ENCODE peak calls at places on chromosomes 6 and 20, in five cellular contexts. One of them, this sample, is unnamed.

GRCh38 chr20:36435799-36436541 is 105.3 kb upstream of the MYL9 start:
- DNase-seq in GM12891: peak
- DNase-seq in HepG2: peak
- DNase-seq in GM12878: no peak
- DNase-seq in H1: peak
- DNase-seq in this sample: peak

GRCh38 chr6:5636210-5637030 is 370.3 kb downstream of the NRN1 start:
- DNase-seq in GM12891: no peak
- DNase-seq in HepG2: no peak
- DNase-seq in GM12878: no peak
- DNase-seq in H1: peak
- DNase-seq in this sample: no peak

GRCh38 chr20:51661609-51662178 is 106.5 kb downstream of the ATP9A start:
- DNase-seq in GM12891: no peak
- DNase-seq in HepG2: peak
- DNase-seq in GM12878: no peak
- DNase-seq in H1: no peak
- DNase-seq in this sample: no peak

GRCh38 chr20:45921618-45922189 is 9.7 kb upstream of the PLTP start:
- DNase-seq in GM12891: no peak
- DNase-seq in HepG2: no peak
- DNase-seq in GM12878: no peak
- DNase-seq in H1: no peak
- DNase-seq in this sample: no peak

GRCh38 chr6:75368151-75368779 is 83.7 kb upstream of the TMEM30A start:
- DNase-seq in GM12891: no peak
- DNase-seq in HepG2: peak
- DNase-seq in GM12878: no peak
- DNase-seq in H1: peak
- DNase-seq in this sample: no peak

GRCh38 chr6:11172501-11173337 is 59.7 kb downstream of the NEDD9 start:
- DNase-seq in GM12891: peak
- DNase-seq in HepG2: peak
- DNase-seq in GM12878: no peak
- DNase-seq in H1: peak
- DNase-seq in this sample: no peak

GRCh38 chr20:31695849-31696804 is 26.5 kb downstream of the BCL2L1 start:
- DNase-seq in GM12891: no peak
- DNase-seq in HepG2: peak
- DNase-seq in GM12878: no peak
- DNase-seq in H1: no peak
- DNase-seq in this sample: no peak

GRCh38 chr20:50731930-50732690 is 730 bp downstream of the PARD6B start:
- DNase-seq in GM12891: no peak
- DNase-seq in HepG2: peak
- DNase-seq in GM12878: no peak
- DNase-seq in H1: no peak
- DNase-seq in this sample: no peak

GRCh38 chr6:104161960-104162669 is 697.6 kb downstream of the HACE1 start:
- DNase-seq in GM12891: no peak
- DNase-seq in HepG2: no peak
- DNase-seq in GM12878: no peak
- DNase-seq in H1: no peak
- DNase-seq in this sample: no peak

GRCh38 chr20:21394120-21394519 is 3.2 kb downstream of the NKX2-4 start:
- DNase-seq in GM12891: no peak
- DNase-seq in HepG2: no peak
- DNase-seq in GM12878: no peak
- DNase-seq in H1: no peak
- DNase-seq in this sample: no peak

GRCh38 chr6:105364243-105364642 is 38.6 kb downstream of the PREP start:
- DNase-seq in GM12891: no peak
- DNase-seq in HepG2: no peak
- DNase-seq in GM12878: no peak
- DNase-seq in H1: no peak
- DNase-seq in this sample: no peak

GRCh38 chr6:144595266-144595665 is 310.1 kb downstream of the UTRN start:
- DNase-seq in GM12891: no peak
- DNase-seq in HepG2: no peak
- DNase-seq in GM12878: no peak
- DNase-seq in H1: no peak
- DNase-seq in this sample: no peak

GRCh38 chr6:27121640-27122039 is 125.9 kb upstream of the PRSS16 start:
- DNase-seq in GM12891: no peak
- DNase-seq in HepG2: no peak
- DNase-seq in GM12878: no peak
- DNase-seq in H1: no peak
- DNase-seq in this sample: no peak

GRCh38 chr6:157513619-157514485 is 132.9 kb downstream of the ZDHHC14 start:
- DNase-seq in GM12891: no peak
- DNase-seq in HepG2: no peak
- DNase-seq in GM12878: no peak
- DNase-seq in H1: no peak
- DNase-seq in this sample: no peak

GRCh38 chr6:111781055-111781708 is 92.1 kb downstream of the FYN start:
- DNase-seq in GM12891: no peak
- DNase-seq in HepG2: no peak
- DNase-seq in GM12878: no peak
- DNase-seq in H1: no peak
- DNase-seq in this sample: no peak

GRCh38 chr6:90533615-90534336 is 53.1 kb downstream of the MAP3K7 start:
- DNase-seq in GM12891: no peak
- DNase-seq in HepG2: no peak
- DNase-seq in GM12878: no peak
- DNase-seq in H1: no peak
- DNase-seq in this sample: no peak

GRCh38 chr20:47754301-47754700 is 31.0 kb downstream of the SULF2 start:
- DNase-seq in GM12891: no peak
- DNase-seq in HepG2: no peak
- DNase-seq in GM12878: no peak
- DNase-seq in H1: no peak
- DNase-seq in this sample: no peak

GRCh38 chr20:31684153-31685003 is 38.3 kb downstream of the BCL2L1 start:
- DNase-seq in GM12891: no peak
- DNase-seq in HepG2: no peak
- DNase-seq in GM12878: no peak
- DNase-seq in H1: no peak
- DNase-seq in this sample: no peak

GRCh38 chr6:112325449-112325848 is 21.7 kb upstream of the RFPL4B start:
- DNase-seq in GM12891: no peak
- DNase-seq in HepG2: no peak
- DNase-seq in GM12878: no peak
- DNase-seq in H1: no peak
- DNase-seq in this sample: no peak

GRCh38 chr20:57397004-57397692 is 6.0 kb downstream of the RBM38 start:
- DNase-seq in GM12891: no peak
- DNase-seq in HepG2: no peak
- DNase-seq in GM12878: no peak
- DNase-seq in H1: no peak
- DNase-seq in this sample: no peak

GRCh38 chr20:31475032-31475431 is at the start of the genes DEFB124 and REM1:
- DNase-seq in GM12891: no peak
- DNase-seq in HepG2: no peak
- DNase-seq in GM12878: no peak
- DNase-seq in H1: no peak
- DNase-seq in this sample: no peak

GRCh38 chr6:34132486-34133185 is 13.3 kb downstream of the GRM4 start:
- DNase-seq in GM12891: peak
- DNase-seq in HepG2: peak
- DNase-seq in GM12878: no peak
- DNase-seq in H1: peak
- DNase-seq in this sample: no peak

GRCh38 chr6:5103250-5103649 is 18.1 kb downstream of the PPP1R3G start:
- DNase-seq in GM12891: no peak
- DNase-seq in HepG2: no peak
- DNase-seq in GM12878: no peak
- DNase-seq in H1: no peak
- DNase-seq in this sample: no peak

GRCh38 chr6:116412270-116412669 is 41.5 kb downstream of the DSE start:
- DNase-seq in GM12891: no peak
- DNase-seq in HepG2: no peak
- DNase-seq in GM12878: no peak
- DNase-seq in H1: no peak
- DNase-seq in this sample: no peak

GRCh38 chr6:116410945-116411623 is 40.3 kb downstream of the DSE start:
- DNase-seq in GM12891: no peak
- DNase-seq in HepG2: no peak
- DNase-seq in GM12878: no peak
- DNase-seq in H1: no peak
- DNase-seq in this sample: no peak

GRCh38 chr6:116409756-116410155 is 39.0 kb downstream of the DSE start:
- DNase-seq in GM12891: no peak
- DNase-seq in HepG2: no peak
- DNase-seq in GM12878: peak
- DNase-seq in H1: no peak
- DNase-seq in this sample: no peak

GRCh38 chr6:116417661-116418060 is 43.5 kb upstream of the CALHM6 start:
- DNase-seq in GM12891: no peak
- DNase-seq in HepG2: no peak
- DNase-seq in GM12878: no peak
- DNase-seq in H1: no peak
- DNase-seq in this sample: no peak

DNA sequence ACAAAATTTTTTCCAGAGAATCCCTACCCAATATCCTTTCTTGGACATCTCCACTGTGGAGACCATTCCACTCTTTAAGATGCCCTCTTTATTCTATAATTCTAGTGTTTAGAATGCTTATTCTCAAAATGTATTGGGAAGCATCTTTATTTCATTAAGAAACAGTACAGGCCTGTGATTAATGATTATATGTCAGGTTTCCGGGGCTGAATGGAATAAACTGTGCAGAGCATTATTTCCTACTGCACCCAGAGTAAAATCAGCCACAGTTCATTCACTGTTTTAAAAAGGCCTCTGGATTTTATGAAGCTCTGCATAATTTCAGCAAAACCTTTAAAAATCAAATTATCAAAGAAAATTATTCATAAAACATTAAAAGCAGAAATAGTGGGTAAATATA is 42.6 kb downstream of the DSE start:
- DNase-seq in GM12891: no peak
- DNase-seq in HepG2: no peak
- DNase-seq in GM12878: no peak
- DNase-seq in H1: no peak
- DNase-seq in this sample: no peak
- TF ChIP-seq TAF1 in GM12891: no peak
- TF ChIP-seq TAF1 in HepG2: no peak
- TF ChIP-seq TAF1 in GM12878: no peak
- TF ChIP-seq TAF1 in H1: no peak
- TF ChIP-seq TAF1 in this sample: no peak

GRCh38 chr20:8997720-8998119 is 71.2 kb upstream of the PLCB4 start:
- DNase-seq in GM12891: no peak
- DNase-seq in HepG2: no peak
- DNase-seq in GM12878: no peak
- DNase-seq in H1: no peak
- DNase-seq in this sample: no peak
- TF ChIP-seq POLR2AphosphoS5 in GM12891: no peak
- TF ChIP-seq POLR2AphosphoS5 in HepG2: no peak
- TF ChIP-seq POLR2AphosphoS5 in GM12878: no peak
- TF ChIP-seq POLR2AphosphoS5 in H1: no peak
- TF ChIP-seq POLR2AphosphoS5 in this sample: no peak

GRCh38 chr6:135423649-135424128 is 73.9 kb downstream of the AHI1 start:
- DNase-seq in GM12891: no peak
- DNase-seq in HepG2: peak
- DNase-seq in GM12878: peak
- DNase-seq in H1: no peak
- DNase-seq in this sample: no peak
- TF ChIP-seq TAF1 in GM12891: no peak
- TF ChIP-seq TAF1 in HepG2: no peak
- TF ChIP-seq TAF1 in GM12878: no peak
- TF ChIP-seq TAF1 in H1: no peak
- TF ChIP-seq TAF1 in this sample: no peak

DNA sequence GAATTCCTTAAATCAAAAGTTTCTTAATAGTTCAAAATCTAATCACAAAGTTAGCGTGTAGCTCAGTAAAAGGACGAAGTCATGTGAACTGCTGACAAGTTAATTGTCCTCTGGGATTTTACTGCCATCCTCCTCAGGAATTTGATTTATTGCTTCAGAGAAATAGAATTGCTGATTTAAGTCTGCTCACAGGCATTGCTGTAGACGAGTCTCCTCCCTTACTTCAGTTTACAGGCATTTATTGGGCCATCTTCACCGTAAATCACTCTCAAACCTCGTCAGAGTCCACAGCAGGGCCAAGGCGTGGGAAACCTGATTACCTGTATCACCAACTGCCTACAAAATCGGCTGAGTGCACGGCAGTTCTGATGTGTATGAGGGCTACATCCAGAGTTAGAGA is 119.1 kb upstream of the PDE10A start:
- DNase-seq in GM12891: no peak
- DNase-seq in HepG2: no peak
- DNase-seq in GM12878: no peak
- DNase-seq in H1: no peak
- DNase-seq in this sample: no peak
- TF ChIP-seq POLR2AphosphoS5 in GM12891: no peak
- TF ChIP-seq POLR2AphosphoS5 in HepG2: no peak
- TF ChIP-seq POLR2AphosphoS5 in GM12878: no peak
- TF ChIP-seq POLR2AphosphoS5 in H1: no peak
- TF ChIP-seq POLR2AphosphoS5 in this sample: no peak

DNA sequence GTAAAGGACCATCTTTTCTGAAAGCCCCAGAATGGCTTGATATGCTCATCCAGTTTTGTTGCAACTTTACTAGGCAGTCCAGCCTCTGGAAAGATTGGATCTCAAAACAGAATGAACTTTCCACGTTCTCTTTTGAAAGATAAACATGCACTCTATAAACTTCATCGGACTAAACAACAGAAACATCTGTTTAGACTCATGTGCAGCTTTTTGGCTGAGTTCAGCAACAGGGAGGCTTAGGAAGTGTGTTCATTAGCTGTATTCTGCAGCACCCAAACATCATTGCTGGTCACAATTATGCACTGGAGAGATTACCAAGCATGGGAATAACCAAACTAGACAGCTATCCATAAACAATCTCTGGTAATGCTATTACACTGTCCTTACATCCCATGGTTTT is 180.5 kb downstream of the TENT5A start:
- DNase-seq in GM12891: no peak
- DNase-seq in HepG2: no peak
- DNase-seq in GM12878: no peak
- DNase-seq in H1: no peak
- DNase-seq in this sample: no peak
- TF ChIP-seq TAF1 in GM12891: no peak
- TF ChIP-seq TAF1 in HepG2: no peak
- TF ChIP-seq TAF1 in GM12878: no peak
- TF ChIP-seq TAF1 in H1: no peak
- TF ChIP-seq TAF1 in this sample: no peak

GRCh38 chr6:15400572-15401004 is 154.7 kb downstream of the JARID2 start:
- DNase-seq in GM12891: no peak
- DNase-seq in HepG2: no peak
- DNase-seq in GM12878: no peak
- DNase-seq in H1: no peak
- DNase-seq in this sample: no peak
- TF ChIP-seq POLR2AphosphoS5 in GM12891: no peak
- TF ChIP-seq POLR2AphosphoS5 in HepG2: no peak
- TF ChIP-seq POLR2AphosphoS5 in GM12878: no peak
- TF ChIP-seq POLR2AphosphoS5 in H1: peak
- TF ChIP-seq POLR2AphosphoS5 in this sample: no peak

This sample was measured in GM12892.